ENCODE peak calls at places on chromosomes 6 and 20, in six cellular contexts. One of them, this sample, is unnamed.

GRCh38 chr20:34443546-34443945 is 72.7 kb upstream of the DYNLRB1 start:
- DNase-seq in H1: no peak
- DNase-seq in HepG2: no peak
- DNase-seq in GM12878: no peak
- DNase-seq in SK-N-SH: no peak
- DNase-seq in K562: no peak
- DNase-seq in this sample: no peak

GRCh38 chr6:148873154-148873553 is 126.3 kb downstream of the UST start:
- DNase-seq in GM12878: no peak
- DNase-seq in SK-N-SH: no peak
- DNase-seq in H1: no peak
- DNase-seq in K562: no peak
- DNase-seq in HepG2: no peak
- DNase-seq in this sample: no peak

GRCh38 chr6:11938285-11938890 is 73.7 kb upstream of the HIVEP1 start:
- DNase-seq in K562: peak; percentile 99
- DNase-seq in H1: no peak
- DNase-seq in SK-N-SH: no peak
- DNase-seq in HepG2: no peak
- DNase-seq in GM12878: no peak
- DNase-seq in this sample: no peak

GRCh38 chr6:29620629-29621028 is 12.4 kb downstream of the GABBR1 start:
- DNase-seq in H1: no peak
- DNase-seq in GM12878: no peak
- DNase-seq in K562: no peak
- DNase-seq in HepG2: no peak
- DNase-seq in SK-N-SH: no peak
- DNase-seq in this sample: no peak

GRCh38 chr20:60481051-60481741 is 523.0 kb downstream of the CDH26 start:
- DNase-seq in SK-N-SH: no peak
- DNase-seq in H1: no peak
- DNase-seq in K562: no peak
- DNase-seq in GM12878: no peak
- DNase-seq in HepG2: no peak
- DNase-seq in this sample: no peak

GRCh38 chr6:134436281-134436815 is 118.4 kb upstream of the SGK1 start:
- DNase-seq in GM12878: peak; percentile 57
- DNase-seq in HepG2: peak; percentile 41
- DNase-seq in H1: no peak
- DNase-seq in SK-N-SH: no peak
- DNase-seq in K562: peak; percentile 87
- DNase-seq in this sample: no peak

GRCh38 chr20:3515379-3516175 is 44.8 kb downstream of the ATRN start:
- DNase-seq in H1: no peak
- DNase-seq in HepG2: no peak
- DNase-seq in K562: no peak
- DNase-seq in GM12878: no peak
- DNase-seq in SK-N-SH: no peak
- DNase-seq in this sample: no peak

GRCh38 chr20:7010584-7010983 is 243.1 kb downstream of the BMP2 start:
- DNase-seq in H1: no peak
- DNase-seq in SK-N-SH: no peak
- DNase-seq in GM12878: no peak
- DNase-seq in K562: no peak
- DNase-seq in HepG2: no peak
- DNase-seq in this sample: no peak

GRCh38 chr20:36063916-36064660 is 90.5 kb upstream of the EPB41L1 start:
- DNase-seq in SK-N-SH: no peak
- DNase-seq in GM12878: no peak
- DNase-seq in H1: no peak
- DNase-seq in K562: no peak
- DNase-seq in HepG2: no peak
- DNase-seq in this sample: no peak

GRCh38 chr6:139240161-139241010 is 51.4 kb downstream of the TXLNB start:
- DNase-seq in H1: no peak
- DNase-seq in HepG2: no peak
- DNase-seq in K562: no peak
- DNase-seq in GM12878: no peak
- DNase-seq in SK-N-SH: no peak
- DNase-seq in this sample: no peak

GRCh38 chr6:166097914-166098522 is 69.6 kb downstream of the TBXT start:
- DNase-seq in SK-N-SH: peak; percentile 79
- DNase-seq in K562: peak; percentile 56
- DNase-seq in HepG2: peak; percentile 29
- DNase-seq in H1: peak; percentile 94
- DNase-seq in GM12878: no peak
- DNase-seq in this sample: no peak

GRCh38 chr6:166988674-166989201 is 10.5 kb upstream of the CEP43 start:
- DNase-seq in GM12878: no peak
- DNase-seq in K562: no peak
- DNase-seq in HepG2: no peak
- DNase-seq in SK-N-SH: no peak
- DNase-seq in H1: no peak
- DNase-seq in this sample: no peak

GRCh38 chr6:90458353-90459224 is 128.3 kb downstream of the MAP3K7 start:
- DNase-seq in SK-N-SH: no peak
- DNase-seq in K562: peak; percentile 95
- DNase-seq in GM12878: no peak
- DNase-seq in HepG2: no peak
- DNase-seq in H1: no peak
- DNase-seq in this sample: no peak

GRCh38 chr20:63054695-63055240 is 48.0 kb upstream of the BHLHE23 start:
- DNase-seq in H1: peak; percentile 38
- DNase-seq in SK-N-SH: no peak
- DNase-seq in K562: no peak
- DNase-seq in HepG2: no peak
- DNase-seq in GM12878: no peak
- DNase-seq in this sample: no peak

GRCh38 chr20:17473662-17474061 is 57.5 kb downstream of the BFSP1 start:
- DNase-seq in K562: no peak
- DNase-seq in HepG2: no peak
- DNase-seq in GM12878: no peak
- DNase-seq in SK-N-SH: peak; percentile 45
- DNase-seq in H1: peak; percentile 7
- DNase-seq in this sample: no peak

GRCh38 chr20:49167811-49168507 is 20.2 kb downstream of the STAU1 start:
- DNase-seq in H1: no peak
- DNase-seq in HepG2: no peak
- DNase-seq in GM12878: no peak
- DNase-seq in SK-N-SH: no peak
- DNase-seq in K562: no peak
- DNase-seq in this sample: no peak

GRCh38 chr20:32474717-32474966 is 110.5 kb downstream of the NOL4L start:
- DNase-seq in SK-N-SH: no peak
- DNase-seq in HepG2: no peak
- DNase-seq in GM12878: no peak
- DNase-seq in H1: no peak
- DNase-seq in K562: no peak
- DNase-seq in this sample: no peak
- TF ChIP-seq GABPA in SK-N-SH: no peak
- TF ChIP-seq GABPA in HepG2: no peak
- TF ChIP-seq GABPA in GM12878: no peak
- TF ChIP-seq GABPA in H1: no peak
- TF ChIP-seq GABPA in K562: no peak
- TF ChIP-seq GABPA in this sample: no peak

DNA sequence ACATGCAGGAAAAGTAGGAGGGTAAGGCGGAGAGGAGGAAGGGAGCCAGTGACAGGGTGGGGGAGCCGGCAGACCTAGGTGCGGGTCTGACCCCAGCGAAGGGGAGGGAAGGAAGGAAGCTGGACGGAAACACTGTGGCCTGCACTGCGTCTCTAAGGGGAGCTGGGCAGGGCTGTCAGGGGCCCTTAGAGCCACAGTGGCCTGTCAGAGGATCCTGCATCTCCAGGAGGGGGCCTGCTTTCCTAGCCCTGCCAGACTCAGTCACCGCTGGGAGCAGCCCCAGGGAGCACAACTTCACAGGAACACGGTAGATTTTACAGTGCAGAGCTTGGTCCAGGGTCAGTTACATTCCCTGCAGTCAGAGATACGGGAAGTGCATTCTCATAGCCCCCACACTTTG is 118.2 kb downstream of the PACRG start:
- DNase-seq in K562: no peak
- DNase-seq in HepG2: no peak
- DNase-seq in GM12878: no peak
- DNase-seq in SK-N-SH: no peak
- DNase-seq in H1: no peak
- DNase-seq in this sample: no peak
- TF ChIP-seq GABPA in K562: no peak
- TF ChIP-seq GABPA in HepG2: no peak
- TF ChIP-seq GABPA in GM12878: no peak
- TF ChIP-seq GABPA in SK-N-SH: no peak
- TF ChIP-seq GABPA in H1: no peak
- TF ChIP-seq GABPA in this sample: no peak

GRCh38 chr6:89323461-89324098 is 8.5 kb upstream of the GABRR2 start:
- DNase-seq in GM12878: no peak
- DNase-seq in HepG2: no peak
- DNase-seq in K562: no peak
- DNase-seq in SK-N-SH: no peak
- DNase-seq in H1: no peak
- DNase-seq in this sample: no peak

GRCh38 chr6:89321131-89321530 is 6.0 kb upstream of the GABRR2 start:
- DNase-seq in GM12878: no peak
- DNase-seq in K562: no peak
- DNase-seq in HepG2: no peak
- DNase-seq in SK-N-SH: no peak
- DNase-seq in H1: no peak
- DNase-seq in this sample: no peak

GRCh38 chr6:89324304-89324703 is 9.2 kb upstream of the GABRR2 start:
- DNase-seq in GM12878: no peak
- DNase-seq in HepG2: no peak
- DNase-seq in K562: no peak
- DNase-seq in H1: no peak
- DNase-seq in SK-N-SH: no peak
- DNase-seq in this sample: no peak

GRCh38 chr6:89320012-89320559 is 5.0 kb upstream of the GABRR2 start:
- DNase-seq in GM12878: no peak
- DNase-seq in HepG2: no peak
- DNase-seq in SK-N-SH: no peak
- DNase-seq in K562: no peak
- DNase-seq in H1: no peak
- DNase-seq in this sample: no peak

GRCh38 chr6:89321571-89321970 is 6.5 kb upstream of the GABRR2 start:
- DNase-seq in GM12878: peak; percentile 28
- DNase-seq in HepG2: peak; percentile 12
- DNase-seq in K562: peak; percentile 88
- DNase-seq in SK-N-SH: no peak
- DNase-seq in H1: no peak
- DNase-seq in this sample: peak; percentile 95
- TF ChIP-seq GABPA in GM12878: no peak
- TF ChIP-seq GABPA in HepG2: no peak
- TF ChIP-seq GABPA in K562: no peak
- TF ChIP-seq GABPA in SK-N-SH: no peak
- TF ChIP-seq GABPA in H1: no peak
- TF ChIP-seq GABPA in this sample: no peak

DNA sequence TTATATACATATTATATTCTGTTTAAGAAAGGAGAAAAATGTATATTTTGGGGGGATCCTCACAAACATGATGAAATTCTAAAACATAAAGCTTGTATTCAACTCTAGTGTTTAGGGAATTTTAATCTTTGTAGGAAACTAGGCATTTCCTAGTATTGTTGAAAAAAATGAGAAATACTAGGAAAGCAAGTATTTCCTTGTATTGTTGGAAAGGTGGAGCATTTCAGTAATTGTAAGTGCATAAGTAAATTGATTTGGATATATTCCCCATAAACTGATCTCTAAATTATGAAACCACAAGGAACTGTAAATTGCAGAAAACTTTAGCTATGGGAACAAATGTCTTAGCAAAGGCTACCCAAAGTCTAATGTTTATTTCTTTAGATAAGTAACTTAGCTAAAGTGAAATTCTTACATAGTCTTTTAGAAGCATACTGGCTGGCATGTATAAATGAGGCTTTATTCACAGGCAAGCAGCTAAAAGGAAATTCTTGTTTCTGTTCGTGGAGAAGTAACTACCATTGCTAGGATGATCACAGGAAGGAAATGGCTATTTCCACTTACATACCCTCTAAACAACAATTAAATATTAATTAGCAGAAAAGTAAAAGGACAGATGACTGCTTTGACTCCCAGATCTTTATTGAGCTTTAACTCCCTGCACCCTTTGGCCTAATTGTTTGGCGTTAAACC is 19.9 kb upstream of the NRN1 start:
- DNase-seq in K562: no peak
- DNase-seq in SK-N-SH: no peak
- DNase-seq in GM12878: no peak
- DNase-seq in HepG2: no peak
- DNase-seq in H1: no peak
- DNase-seq in this sample: no peak
- TF ChIP-seq GABPA in K562: no peak
- TF ChIP-seq GABPA in SK-N-SH: no peak
- TF ChIP-seq GABPA in GM12878: no peak
- TF ChIP-seq GABPA in HepG2: no peak
- TF ChIP-seq GABPA in H1: no peak
- TF ChIP-seq GABPA in this sample: no peak

DNA sequence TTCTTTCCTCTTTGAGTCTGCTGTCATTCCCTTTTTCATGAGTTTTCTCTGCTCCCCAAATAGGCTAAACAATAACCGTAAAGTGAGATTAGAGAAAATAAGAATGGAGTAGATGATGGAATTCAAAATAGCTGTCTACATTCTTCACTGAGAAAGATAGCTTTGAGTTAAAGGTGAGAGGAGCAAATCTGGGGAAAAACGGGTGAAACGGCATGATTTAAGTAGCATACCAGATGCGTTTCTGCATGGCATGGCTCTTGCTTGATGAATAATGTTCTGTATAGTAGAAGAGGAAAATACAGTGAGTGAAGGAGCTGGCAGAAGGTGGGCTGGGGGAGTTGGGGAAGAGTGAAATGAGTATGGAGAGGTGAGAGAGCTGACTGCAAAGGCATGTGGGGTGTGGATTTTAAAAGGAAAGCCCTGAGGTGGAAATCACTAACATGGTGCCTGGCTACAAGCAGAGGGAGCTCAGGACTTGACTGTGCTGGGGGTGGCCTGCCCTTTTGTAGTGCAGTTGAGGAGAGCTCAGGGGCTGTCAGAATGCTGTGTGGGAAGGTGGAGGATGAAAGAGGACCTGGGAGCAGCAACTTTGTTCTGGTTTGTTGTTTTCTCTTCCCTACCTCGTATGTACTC is 8.8 kb downstream of the BICRAL start:
- DNase-seq in HepG2: no peak
- DNase-seq in H1: no peak
- DNase-seq in SK-N-SH: no peak
- DNase-seq in K562: no peak
- DNase-seq in GM12878: no peak
- DNase-seq in this sample: no peak
- TF ChIP-seq GABPA in HepG2: no peak
- TF ChIP-seq GABPA in H1: no peak
- TF ChIP-seq GABPA in SK-N-SH: no peak
- TF ChIP-seq GABPA in K562: no peak
- TF ChIP-seq GABPA in GM12878: no peak
- TF ChIP-seq GABPA in this sample: no peak